ENCODE peak calls at places on chromosomes 12 and 14, in eight cellular contexts. N is fibroblast of the aortic adventitia, D is HepG2, Y is vagina, R is lower lobe of right lung, V is esophagus squamous epithelium, E is psoas muscle, O is pancreas. L is an unnamed sample.

GRCh38 chr14:25010471-25010870 is 39.5 kb downstream of the STXBP6 start:
- DNase-seq in R (no peak), V (no peak), D (no peak), Y (no peak), O (no peak), E (no peak), N (no peak), L (no peak)

GRCh38 chr12:3173912-3174311 is 96.7 kb downstream of the TSPAN9 start:
- DNase-seq in E (no peak), O (no peak), R (no peak), V (no peak), D (no peak), N (no peak), Y (no peak), L (no peak)

GRCh38 chr12:75378354-75378753 is 12.5 kb upstream of the GLIPR1L2 start:
- DNase-seq in E (no peak), O (no peak), D (no peak), N (peak), R (no peak), Y (no peak), V (no peak), L (no peak)

GRCh38 chr14:105845725-105846309 is 319.4 kb downstream of the TMEM121 start:
- DNase-seq in E (no peak), D (no peak), V (no peak), O (no peak), Y (peak), N (no peak), R (no peak), L (no peak)

GRCh38 chr14:76304536-76305473 is 71.1 kb upstream of the ESRRB start:
- DNase-seq in O (no peak), Y (peak), D (no peak), R (no peak), E (no peak), V (no peak), N (no peak), L (no peak)

GRCh38 chr14:68785817-68786490 is 6.9 kb downstream of the ZFP36L1 start:
- DNase-seq in N (peak), O (peak), V (no peak), R (no peak), E (no peak), Y (peak), D (no peak), L (peak)

GRCh38 chr14:98974113-98974512 is 297.9 kb downstream of the BCL11B start:
- DNase-seq in R (no peak), O (no peak), D (no peak), N (no peak), Y (no peak), E (no peak), V (no peak), L (no peak)

GRCh38 chr14:77018785-77019184 is 9.7 kb downstream of the IRF2BPL start:
- DNase-seq in E (no peak), R (no peak), V (no peak), D (no peak), O (no peak), Y (no peak), N (peak), L (no peak)

GRCh38 chr12:105561981-105562726 is 231.7 kb downstream of the C12orf75 start:
- DNase-seq in Y (no peak), D (no peak), O (no peak), V (no peak), E (peak), N (peak), R (no peak), L (peak)

GRCh38 chr14:60206837-60207533 is 41.8 kb upstream of the DHRS7 start:
- DNase-seq in D (no peak), O (no peak), V (no peak), N (no peak), R (no peak), E (no peak), Y (no peak), L (no peak)

GRCh38 chr12:123933214-123933613 is 39.4 kb downstream of the CCDC92 start:
- DNase-seq in N (no peak), Y (no peak), V (no peak), E (no peak), R (no peak), D (no peak), O (no peak), L (no peak)

GRCh38 chr12:110661337-110661972 is 27.5 kb downstream of the HVCN1 start:
- DNase-seq in O (peak), D (no peak), Y (no peak), V (no peak), E (peak), R (peak), N (no peak), L (no peak)

GRCh38 chr12:71780207-71780822 is 25.7 kb downstream of the RAB21 start:
- DNase-seq in O (peak), N (peak), Y (no peak), E (no peak), R (no peak), D (peak), V (no peak), L (no peak)

GRCh38 chr14:63764103-63764502 is 36.2 kb upstream of the SGPP1 start:
- DNase-seq in Y (no peak), E (no peak), O (no peak), N (no peak), D (peak), V (no peak), R (no peak), L (no peak)

GRCh38 chr12:131980263-131980662 is 30.5 kb downstream of the EP400 start:
- DNase-seq in V (no peak), E (no peak), D (no peak), R (no peak), Y (no peak), O (no peak), N (peak), L (no peak)

GRCh38 chr12:25839470-25839869 is 119.0 kb upstream of the RASSF8 start:
- DNase-seq in D (no peak), N (no peak), Y (no peak), R (no peak), V (no peak), E (no peak), O (no peak), L (no peak)

GRCh38 chr12:112761366-112761986 is 30.1 kb upstream of the RPH3A start:
- DNase-seq in N (no peak), V (no peak), R (no peak), E (no peak), O (no peak), D (peak), Y (peak), L (no peak)

GRCh38 chr12:57210926-57211700 is 5.5 kb upstream of the NXPH4 start:
- DNase-seq in V (no peak), D (no peak), O (no peak), Y (no peak), N (no peak), R (no peak), E (no peak), L (no peak)

GRCh38 chr12:32921397-32921796 is 24.8 kb upstream of the PKP2 start:
- DNase-seq in R (no peak), D (no peak), E (no peak), V (no peak), N (peak), O (no peak), Y (no peak), L (no peak)

GRCh38 chr12:51399893-51400292 is 8.7 kb upstream of the GALNT6 start:
- DNase-seq in Y (no peak), O (no peak), V (no peak), E (no peak), R (no peak), D (peak), N (no peak), L (no peak)

GRCh38 chr12:29702222-29702621 is 81.5 kb downstream of the TMTC1 start:
- DNase-seq in N (no peak), D (no peak), Y (no peak), R (no peak), E (no peak), V (no peak), O (no peak), L (no peak)

GRCh38 chr12:11863478-11863906 is 207.2 kb upstream of the BCL2L14 start:
- DNase-seq in Y (no peak), V (no peak), E (peak), D (no peak), O (peak), R (no peak), N (peak), L (no peak)

GRCh38 chr12:105723534-105723933 is 393.0 kb downstream of the C12orf75 start:
- DNase-seq in R (no peak), Y (no peak), O (no peak), E (no peak), D (no peak), N (no peak), V (no peak), L (no peak)

GRCh38 chr14:37253905-37254304 is 56.2 kb downstream of the MIPOL1 start:
- DNase-seq in R (no peak), Y (no peak), D (no peak), V (no peak), E (no peak), N (peak), O (no peak), L (no peak)

GRCh38 chr14:63475761-63476160 is 67.4 kb downstream of the PPP2R5E start:
- DNase-seq in D (no peak), N (no peak), V (no peak), E (no peak), R (no peak), Y (no peak), O (no peak), L (no peak)

GRCh38 chr12:24127919-24128721 is 178.7 kb upstream of the SOX5 start:
- DNase-seq in V (no peak), D (no peak), R (no peak), O (no peak), Y (no peak), E (no peak), N (no peak), L (no peak)

GRCh38 chr14:94027566-94028449 is 1.7 kb downstream of the OTUB2 start:
- DNase-seq in V (no peak), Y (no peak), R (no peak), O (no peak), D (no peak), E (no peak), N (no peak), L (no peak)

GRCh38 chr12:77152623-77153193 is 87.3 kb upstream of the E2F7 start:
- DNase-seq in O (no peak), R (no peak), Y (no peak), E (no peak), D (peak), V (no peak), N (peak), L (no peak)

GRCh38 chr14:106491851-106492250 is 965.5 kb downstream of the TMEM121 start:
- DNase-seq in O (no peak), V (no peak), E (no peak), Y (no peak), R (no peak), D (no peak), N (no peak), L (no peak)

GRCh38 chr14:30550335-30550734 is 8.6 kb upstream of the G2E3 start:
- DNase-seq in O (no peak), R (no peak), D (no peak), E (no peak), Y (no peak), N (peak), V (no peak), L (no peak)

GRCh38 chr12:68119250-68119649 is 40.3 kb downstream of the IFNG start:
- DNase-seq in E (no peak), R (no peak), N (no peak), O (no peak), Y (no peak), D (no peak), V (no peak), L (no peak)

GRCh38 chr12:57452181-57452936 is 2.7 kb upstream of the INHBE start:
- DNase-seq in N (peak), O (no peak), E (peak), D (no peak), R (no peak), Y (no peak), V (no peak), L (no peak)

GRCh38 chr12:97167598-97167997 is 260.5 kb downstream of the NEDD1 start:
- DNase-seq in Y (no peak), D (no peak), N (no peak), V (no peak), O (no peak), E (no peak), R (no peak), L (no peak)

GRCh38 chr12:68137278-68137930 is 22.1 kb downstream of the IFNG start:
- DNase-seq in D (no peak), Y (no peak), R (no peak), E (no peak), N (no peak), O (no peak), V (no peak), L (no peak)

GRCh38 chr12:50887191-50887590 is 44.5 kb downstream of the TMPRSS12 start:
- DNase-seq in R (no peak), Y (no peak), N (no peak), D (no peak), V (no peak), O (no peak), E (no peak), L (no peak)

GRCh38 chr12:12127304-12127703 is 56.6 kb downstream of the BCL2L14 start:
- DNase-seq in R (no peak), N (no peak), E (no peak), Y (no peak), D (no peak), V (no peak), O (no peak), L (no peak)

GRCh38 chr12:86015026-86015425 is 140.9 kb downstream of the NTS start:
- DNase-seq in R (no peak), V (no peak), O (no peak), D (no peak), Y (no peak), N (no peak), E (no peak), L (no peak)

GRCh38 chr12:88509347-88509746 is 70.9 kb downstream of the KITLG start:
- DNase-seq in D (no peak), E (no peak), N (no peak), Y (no peak), O (no peak), R (no peak), V (no peak), L (no peak)

DNA sequence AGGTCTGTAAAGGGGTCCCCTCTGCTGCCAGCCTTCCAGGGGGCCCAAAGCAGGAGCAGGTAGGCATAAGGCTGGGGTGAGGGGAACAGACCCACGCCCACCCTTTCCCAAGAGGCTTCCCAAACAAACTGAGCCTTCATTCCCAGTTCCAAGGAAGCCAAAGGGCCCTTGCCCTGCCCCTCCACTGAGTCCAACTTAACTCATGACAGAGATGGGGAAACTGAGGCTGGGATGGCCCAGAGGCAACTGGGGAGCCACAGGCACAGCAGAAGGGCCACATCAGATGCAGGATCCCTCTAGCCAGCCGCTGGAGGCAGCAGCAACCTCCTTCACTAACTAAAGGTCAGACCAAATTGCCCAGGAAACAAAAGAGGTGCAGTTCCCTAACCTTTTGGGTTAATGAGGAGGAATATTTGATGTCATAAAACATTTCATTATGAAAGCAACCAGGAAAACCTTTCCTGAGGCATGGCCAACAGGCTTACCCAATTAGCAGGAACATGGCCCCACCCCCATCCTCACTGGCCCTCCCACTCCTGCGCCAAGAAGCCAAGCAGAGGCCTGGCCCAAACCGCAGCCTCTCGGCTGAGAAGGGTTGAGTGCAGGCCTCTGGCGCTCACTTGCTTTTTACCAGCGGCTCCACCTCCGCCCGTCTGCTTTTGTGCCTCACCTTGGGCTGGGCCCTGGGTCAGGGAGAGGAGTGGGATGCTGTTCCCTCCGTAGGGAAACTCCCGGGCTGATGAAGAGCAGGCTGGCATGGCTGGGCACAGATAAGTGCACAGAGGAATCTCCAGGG is 293.5 kb upstream of the RTL1 start:
- DNase-seq in Y (peak), V (no peak), O (peak), R (peak), N (no peak), D (no peak), E (no peak), L (no peak)
- H3K4me3 ChIP-seq in Y (no peak), V (no peak), O (no peak), R (no peak), N (no peak), D (no peak), E (no peak), L (no peak)

GRCh38 chr14:101559624-101560533 is 1.4 kb upstream of the DIO3 start:
- DNase-seq in N (no peak), D (no peak), V (no peak), O (peak), R (peak), Y (no peak), E (peak), L (no peak)
- TF ChIP-seq CTCF in N (peak), D (peak), V (peak), O (no peak), R (peak), Y (no peak), E (peak), L (no peak)

DNA sequence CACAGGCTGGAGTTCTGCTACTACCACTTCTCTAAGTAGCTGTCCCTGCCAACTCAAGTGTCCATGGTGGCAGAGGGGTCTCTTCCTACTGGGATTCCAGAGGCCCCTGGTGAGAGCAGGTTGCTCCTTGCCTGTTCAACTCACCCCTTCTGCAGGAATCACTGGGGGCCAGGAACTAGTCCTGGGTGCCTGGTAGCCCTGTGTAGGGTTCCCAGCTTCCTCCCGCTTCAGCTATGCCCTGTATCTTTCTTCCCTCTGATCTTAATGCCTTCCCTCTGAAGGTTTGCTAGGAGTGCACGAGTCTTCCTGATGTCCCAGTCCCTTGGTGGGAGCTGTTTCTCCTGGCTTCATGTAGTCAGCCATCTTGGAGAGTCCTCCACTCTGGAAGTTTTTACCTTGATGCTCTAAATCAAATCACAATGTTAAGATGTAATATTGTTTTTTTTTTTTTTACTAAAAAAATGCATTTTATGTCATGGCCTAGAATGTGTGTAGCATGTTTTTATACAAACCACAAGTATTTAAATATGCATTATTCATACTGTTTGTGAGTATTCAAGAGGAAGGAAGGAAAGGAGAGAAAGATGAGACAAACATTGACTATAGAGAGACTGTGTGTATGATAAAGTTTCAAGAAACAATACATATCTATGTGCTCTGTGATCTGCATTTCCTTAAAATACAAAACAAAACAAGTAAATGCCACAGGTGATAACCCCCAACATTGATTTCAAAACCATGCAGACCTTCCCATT is 54.7 kb downstream of the FRS2 start:
- DNase-seq in N (no peak), O (no peak), Y (no peak), V (no peak), D (no peak), E (no peak), R (no peak), L (no peak)
- H3K4me3 ChIP-seq in N (no peak), O (no peak), Y (no peak), V (no peak), D (no peak), E (no peak), R (no peak), L (no peak)

DNA sequence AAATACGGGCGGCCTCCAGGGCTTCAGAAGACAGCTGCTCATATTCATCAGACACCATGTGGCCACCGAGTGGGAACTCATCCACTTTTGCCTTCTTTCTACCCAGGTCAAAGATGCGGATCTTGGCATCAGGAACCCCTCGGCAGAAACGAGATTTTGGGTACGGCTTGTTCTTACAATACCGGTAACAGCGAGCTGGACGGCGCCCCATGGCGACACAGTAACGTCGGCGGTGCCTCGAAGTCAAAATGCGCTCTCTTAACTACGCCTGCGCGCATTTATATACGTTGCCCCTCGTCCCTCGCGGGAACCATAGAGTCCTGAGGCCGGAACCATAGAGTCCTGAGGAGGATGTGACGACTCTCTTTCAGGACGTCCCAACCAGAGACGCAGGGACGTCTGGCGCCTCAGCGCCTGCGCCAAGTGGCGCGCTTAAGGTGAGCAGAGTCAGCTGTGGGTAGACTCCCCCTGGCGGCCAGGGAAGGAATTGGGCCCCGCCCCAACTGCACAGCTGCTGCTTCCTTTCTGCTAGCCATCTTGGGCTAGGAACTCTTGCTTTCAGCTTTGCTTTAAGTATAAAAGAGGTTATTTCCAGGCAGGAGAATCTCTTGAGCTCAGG is at the start of gene RPL10L:
- DNase-seq in V (no peak), N (no peak), D (no peak), R (no peak), O (no peak), Y (no peak), E (no peak), L (no peak)
- TF ChIP-seq CTCF in V (no peak), N (no peak), D (peak), R (no peak), O (no peak), Y (no peak), E (no peak), L (peak)

DNA sequence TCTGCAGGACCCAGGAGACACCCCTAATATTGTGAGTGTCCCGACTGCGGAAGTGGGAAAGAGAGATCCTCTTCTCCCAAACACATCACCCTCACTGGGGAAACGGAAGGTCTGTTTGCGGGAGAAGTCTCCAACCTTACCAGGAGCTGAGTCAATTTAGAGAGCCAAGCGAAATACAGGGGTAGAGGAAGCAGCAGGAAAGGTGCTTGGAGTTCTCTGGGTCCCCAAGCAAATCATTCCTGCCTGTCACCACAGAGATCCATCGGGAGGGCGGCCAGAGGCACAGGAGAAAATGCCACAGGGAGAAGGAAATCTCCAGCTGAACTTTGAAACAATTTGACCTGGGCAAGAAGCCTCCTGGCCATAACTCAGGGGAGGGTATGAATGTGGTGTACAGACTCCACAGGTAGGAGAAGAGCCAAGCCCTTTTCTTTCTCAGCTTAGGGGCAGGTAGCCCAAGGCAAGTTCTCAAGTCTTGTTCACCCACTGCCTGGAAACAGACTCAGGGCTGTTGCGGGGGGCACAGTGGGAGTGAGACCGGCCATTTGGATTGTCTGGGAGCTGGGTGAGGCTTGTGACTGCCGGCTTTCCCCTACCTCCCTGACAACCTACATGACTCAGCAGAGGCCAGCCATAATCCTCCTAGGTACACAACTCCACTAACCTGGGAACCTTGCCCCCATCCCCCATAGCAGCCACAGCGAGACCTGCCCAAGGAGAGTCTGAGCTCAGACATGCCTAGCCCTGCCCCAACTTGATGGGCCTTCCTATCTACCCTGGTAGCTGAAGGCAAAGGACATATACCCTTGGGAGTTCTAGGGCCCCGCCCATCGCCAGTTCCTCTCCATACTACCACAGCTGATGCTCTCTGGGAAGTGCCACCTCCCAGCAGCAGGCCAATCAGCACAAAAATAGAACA is 211.9 kb upstream of the ARHGAP5 start:
- DNase-seq in V (no peak), N (no peak), E (no peak), R (no peak), D (no peak), O (no peak), Y (no peak), L (no peak)
- H3K4me3 ChIP-seq in V (no peak), N (no peak), E (no peak), R (no peak), D (no peak), O (no peak), Y (no peak), L (no peak)

L was measured in epithelial cell of proximal tubule.